ENCODE peak calls at places on chromosome 22, in seven cellular contexts. V is GM12892, M is H1, S is HepG2, H is K562, T is SK-N-SH, X is GM12878. L is an unnamed sample.
A peak's percentile ranks its signal among the peaks of the same experiment; 100 is the strongest.

GRCh38 chr22:26124991-26125725 is 44.1 kb upstream of the SEZ6L start:
- DNase-seq in V (no peak), H (no peak), T (no peak), S (no peak), M (no peak), X (no peak), L (no peak)

GRCh38 chr22:30208631-30209603 is 37.6 kb downstream of the LIF start:
- DNase-seq in V (no peak), M (no peak), T (peak; percentile 61), H (peak; percentile 85), X (no peak), S (peak; percentile 65), L (no peak)

GRCh38 chr22:37020192-37020479 is 594 bp downstream of the MPST start:
- DNase-seq in S (no peak), T (peak; percentile 55), M (no peak), V (no peak), H (peak; percentile 30), X (no peak), L (no peak)

GRCh38 chr22:26762503-26763170 is 105.2 kb downstream of the MIAT start:
- DNase-seq in M (no peak), S (no peak), T (no peak), V (no peak), X (no peak), H (no peak), L (no peak)

GRCh38 chr22:28051787-28052356 is 132.8 kb upstream of the PITPNB start:
- DNase-seq in S (peak; percentile 43), H (peak; percentile 29), X (no peak), T (peak; percentile 44), V (no peak), M (peak; percentile 44), L (no peak)

GRCh38 chr22:24843048-24843447 is 37.0 kb downstream of the SGSM1 start:
- DNase-seq in M (no peak), H (no peak), S (no peak), X (no peak), V (no peak), T (no peak), L (no peak)

GRCh38 chr22:45757936-45758335 is 86.3 kb downstream of the ATXN10 start:
- DNase-seq in M (no peak), H (no peak), T (no peak), V (no peak), X (no peak), S (no peak), L (no peak)

GRCh38 chr22:30225220-30225922 is 21.2 kb downstream of the LIF start:
- DNase-seq in H (no peak), V (no peak), M (no peak), T (no peak), S (no peak), X (no peak), L (no peak)

GRCh38 chr22:40412441-40412840 is 42.0 kb downstream of the SGSM3 start:
- DNase-seq in M (no peak), X (peak; percentile 83), T (no peak), S (no peak), H (no peak), V (no peak), L (no peak)

GRCh38 chr22:35043251-35043931 is 22.6 kb upstream of the ISX start:
- DNase-seq in T (no peak), S (no peak), X (no peak), V (no peak), H (peak; percentile 50), M (no peak), L (no peak)

GRCh38 chr22:17411213-17411612 is 42.0 kb downstream of the CECR2 start:
- DNase-seq in H (no peak), M (no peak), S (no peak), V (no peak), X (no peak), T (no peak), L (no peak)

GRCh38 chr22:36145881-36146280 is 14.7 kb downstream of the APOL3 start:
- DNase-seq in T (no peak), H (no peak), M (no peak), V (no peak), X (no peak), S (no peak), L (no peak)

GRCh38 chr22:38468761-38469305 is 937 bp downstream of the KDELR3 start:
- DNase-seq in T (no peak), X (no peak), V (no peak), H (no peak), M (no peak), S (no peak), L (no peak)

GRCh38 chr22:18076060-18076497 is 1.7 kb upstream of the PEX26 start:
- DNase-seq in S (peak; percentile 86), V (no peak), H (peak; percentile 74), T (peak; percentile 72), M (no peak), X (no peak), L (no peak)

GRCh38 chr22:36884314-36885158 is 23.7 kb downstream of the NCF4 start:
- DNase-seq in M (no peak), S (no peak), H (no peak), X (no peak), V (no peak), T (no peak), L (no peak)

GRCh38 chr22:33957086-33957485 is 36.8 kb upstream of the LARGE1 start:
- DNase-seq in V (no peak), H (no peak), S (no peak), X (no peak), M (no peak), T (no peak), L (no peak)

GRCh38 chr22:23072035-23072910 is 2.0 kb downstream of the GNAZ start:
- DNase-seq in T (no peak), X (no peak), M (no peak), H (no peak), S (no peak), V (no peak), L (no peak)
- TF ChIP-seq TAF1 in T (no peak), X (no peak), M (no peak), H (no peak), S (no peak), V (no peak), L (no peak)

DNA sequence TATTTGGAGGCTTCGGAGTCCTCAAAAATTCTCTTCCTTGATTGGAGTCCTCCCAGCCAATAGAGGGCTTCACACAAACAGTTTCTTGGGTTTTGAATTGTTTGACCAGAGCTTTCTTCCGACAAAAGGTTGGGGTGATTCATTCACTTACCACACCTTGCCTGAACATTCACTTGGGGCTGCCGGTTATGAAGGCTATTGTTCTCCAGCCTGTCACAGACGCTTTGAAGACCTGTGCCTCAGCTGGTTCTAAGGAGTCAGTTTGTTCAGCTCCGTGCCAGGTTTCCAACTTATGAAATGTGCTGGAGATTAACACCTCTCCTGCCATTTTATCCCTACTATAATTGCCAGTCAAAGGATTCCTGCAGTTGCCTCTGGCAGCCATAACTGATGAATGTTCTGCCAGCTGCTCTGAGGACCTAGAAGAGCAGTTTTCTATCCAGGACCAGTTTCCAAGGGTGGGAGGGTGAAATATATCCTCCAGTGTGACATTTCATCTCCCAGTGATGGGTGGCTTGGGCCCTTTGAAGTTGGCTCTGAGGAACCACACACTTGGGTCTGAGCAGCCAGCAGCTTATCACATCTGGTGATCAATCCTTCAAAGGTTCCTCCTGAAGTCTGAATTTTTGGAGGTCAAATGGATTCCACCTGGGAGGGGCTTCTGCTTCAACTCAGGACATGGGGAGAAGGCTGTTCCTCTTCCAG is 31.4 kb downstream of the LIMK2 start:
- DNase-seq in S (no peak), T (no peak), X (no peak), V (no peak), M (no peak), H (no peak), L (no peak)
- TF ChIP-seq TAF1 in S (no peak), T (no peak), X (no peak), V (no peak), M (no peak), H (no peak), L (no peak)

GRCh38 chr22:47205081-47205491 is 442.6 kb downstream of the TBC1D22A start:
- DNase-seq in S (no peak), M (no peak), X (no peak), H (no peak), V (no peak), T (no peak), L (no peak)

GRCh38 chr22:47204002-47204979 is 441.8 kb downstream of the TBC1D22A start:
- DNase-seq in M (no peak), X (no peak), V (no peak), T (no peak), S (no peak), H (no peak), L (no peak)

GRCh38 chr22:47202819-47203553 is 440.5 kb downstream of the TBC1D22A start:
- DNase-seq in S (no peak), M (no peak), X (no peak), V (no peak), T (no peak), H (no peak), L (no peak)

GRCh38 chr22:47201996-47202818 is 439.8 kb downstream of the TBC1D22A start:
- DNase-seq in S (no peak), M (no peak), T (no peak), V (no peak), X (no peak), H (no peak), L (no peak)

DNA sequence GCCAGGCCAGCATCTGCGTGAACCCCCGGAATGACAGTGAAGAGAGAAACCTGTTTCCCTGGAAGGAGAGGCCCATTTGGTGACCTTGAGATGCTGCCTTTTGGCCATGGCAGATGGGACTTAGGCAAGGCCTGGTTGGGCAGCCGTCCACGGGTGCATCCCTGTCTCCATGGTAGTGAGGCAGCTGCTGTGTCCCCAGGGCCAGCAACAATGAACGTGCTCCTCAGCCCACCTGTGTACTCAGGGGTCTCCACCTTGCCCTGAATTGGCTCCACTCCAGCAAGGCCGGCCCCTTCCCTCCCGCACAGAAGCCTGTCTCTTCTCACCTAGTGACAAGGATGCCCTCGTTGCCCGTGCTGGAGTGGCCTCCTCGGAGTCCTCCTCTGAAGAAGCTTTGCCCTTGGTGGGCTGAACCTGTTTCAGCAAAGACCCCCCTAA is 441.1 kb downstream of the TBC1D22A start:
- DNase-seq in M (no peak), V (no peak), X (no peak), T (no peak), S (no peak), H (no peak), L (no peak)
- TF ChIP-seq TAF1 in M (no peak), V (no peak), X (no peak), T (no peak), S (no peak), H (no peak), L (no peak)

GRCh38 chr22:22704156-22704946 is 59.9 kb downstream of the GGTLC2 start:
- DNase-seq in M (no peak), T (no peak), V (no peak), S (no peak), X (no peak), H (no peak), L (no peak)
- TF ChIP-seq TAF1 in M (no peak), T (no peak), V (no peak), S (no peak), X (no peak), H (no peak), L (no peak)

DNA sequence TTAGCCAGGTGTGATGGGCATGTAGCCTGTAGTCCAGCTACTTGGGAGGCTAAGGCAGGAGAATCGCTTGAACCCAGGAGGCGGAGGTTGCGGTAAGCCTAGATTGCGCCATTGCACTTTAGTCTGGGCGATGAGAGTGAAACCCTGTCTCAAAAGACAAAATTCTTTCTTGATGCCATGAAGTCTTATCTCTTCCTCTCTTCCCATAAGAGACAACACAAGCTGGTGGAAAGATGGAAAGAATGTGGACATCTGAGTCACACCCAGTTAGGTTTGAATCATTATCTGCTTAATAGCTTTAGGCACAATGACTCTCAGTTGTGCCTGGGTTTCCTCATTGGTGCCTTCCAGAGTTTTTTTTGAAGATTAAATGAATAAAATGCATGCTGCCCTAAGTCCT is 35.3 kb downstream of the KREMEN1 start:
- DNase-seq in S (no peak), M (no peak), H (no peak), V (no peak), X (no peak), T (no peak), L (no peak)
- TF ChIP-seq TAF1 in S (no peak), M (no peak), H (no peak), V (no peak), X (no peak), T (no peak), L (no peak)